ENCODE peak calls at places on chromosomes 6 and 20, in six cellular contexts. One of them, this sample, is unnamed.

GRCh38 chr20:19903168-19903676 is 113.9 kb upstream of the NAA20 start:
- DNase-seq in NCI-H1417 treated with DMSO at 0.1 percent for 48 hours: no peak
- DNase-seq in LNCaP clone FGC: peak
- DNase-seq in M059J: peak
- DNase-seq in GM20000: peak
- DNase-seq in HTR-8/SVneo: no peak
- DNase-seq in this sample: no peak

GRCh38 chr6:137417411-137417810 is 76.8 kb downstream of the OLIG3 start:
- DNase-seq in NCI-H1417 treated with DMSO at 0.1 percent for 48 hours: no peak
- DNase-seq in LNCaP clone FGC: no peak
- DNase-seq in M059J: no peak
- DNase-seq in GM20000: no peak
- DNase-seq in HTR-8/SVneo: no peak
- DNase-seq in this sample: no peak

GRCh38 chr20:10427060-10427692 is 6.8 kb downstream of the MKKS start:
- DNase-seq in NCI-H1417 treated with DMSO at 0.1 percent for 48 hours: no peak
- DNase-seq in LNCaP clone FGC: no peak
- DNase-seq in M059J: peak
- DNase-seq in GM20000: no peak
- DNase-seq in HTR-8/SVneo: no peak
- DNase-seq in this sample: no peak

GRCh38 chr6:127737009-127737486 is 160.1 kb downstream of the C6orf58 start:
- DNase-seq in NCI-H1417 treated with DMSO at 0.1 percent for 48 hours: peak
- DNase-seq in LNCaP clone FGC: peak
- DNase-seq in M059J: peak
- DNase-seq in GM20000: peak
- DNase-seq in HTR-8/SVneo: peak
- DNase-seq in this sample: peak

GRCh38 chr6:38501931-38502330 is 137.8 kb downstream of the BTBD9 start:
- DNase-seq in NCI-H1417 treated with DMSO at 0.1 percent for 48 hours: no peak
- DNase-seq in LNCaP clone FGC: no peak
- DNase-seq in M059J: no peak
- DNase-seq in GM20000: no peak
- DNase-seq in HTR-8/SVneo: no peak
- DNase-seq in this sample: no peak

GRCh38 chr20:61331542-61331941 is 79.5 kb downstream of the CDH4 start:
- DNase-seq in NCI-H1417 treated with DMSO at 0.1 percent for 48 hours: no peak
- DNase-seq in LNCaP clone FGC: no peak
- DNase-seq in M059J: no peak
- DNase-seq in GM20000: peak
- DNase-seq in HTR-8/SVneo: no peak
- DNase-seq in this sample: no peak

GRCh38 chr20:48723308-48724264 is 104.2 kb downstream of the PREX1 start:
- DNase-seq in NCI-H1417 treated with DMSO at 0.1 percent for 48 hours: no peak
- DNase-seq in LNCaP clone FGC: no peak
- DNase-seq in M059J: no peak
- DNase-seq in GM20000: no peak
- DNase-seq in HTR-8/SVneo: no peak
- DNase-seq in this sample: peak

GRCh38 chr6:123089223-123089622 is 93.2 kb downstream of the CLVS2 start:
- DNase-seq in NCI-H1417 treated with DMSO at 0.1 percent for 48 hours: no peak
- DNase-seq in LNCaP clone FGC: no peak
- DNase-seq in M059J: no peak
- DNase-seq in GM20000: no peak
- DNase-seq in HTR-8/SVneo: no peak
- DNase-seq in this sample: no peak

This sample was measured in NCI-H2107.